ENCODE peak calls at places on chromosomes 3 and 15, in four cellular contexts. W, P, G and H are unnamed samples.

GRCh38 chr3:58184309-58184981 is 26.3 kb downstream of the DNASE1L3 start:
- DNase-seq in W (no peak), G (no peak), P (no peak), H (no peak)

GRCh38 chr3:150583028-150583427 is 20.1 kb upstream of the SELENOT start:
- DNase-seq in P (no peak), W (no peak), G (no peak), H (no peak)

GRCh38 chr15:56207711-56208110 is 36.0 kb downstream of the RFX7 start:
- DNase-seq in G (no peak), W (no peak), P (no peak), H (peak)

GRCh38 chr3:25338158-25338725 is 89.8 kb upstream of the RARB start:
- DNase-seq in P (no peak), G (no peak), W (no peak), H (no peak)

GRCh38 chr3:101865751-101866509 is 16.6 kb downstream of the NFKBIZ start:
- DNase-seq in P (peak), W (no peak), G (no peak), H (no peak)

GRCh38 chr15:71202712-71203111 is 87.4 kb downstream of the THSD4 start:
- DNase-seq in P (no peak), G (no peak), W (no peak), H (no peak)

GRCh38 chr3:185824467-185825378 is at the start of gene IGF2BP2:
- DNase-seq in P (peak), G (peak), W (peak), H (peak)

GRCh38 chr3:33174711-33175409 is 43.8 kb downstream of the SUSD5 start:
- DNase-seq in G (no peak), W (no peak), P (no peak), H (no peak)

GRCh38 chr3:179189764-179190163 is 41.6 kb downstream of the PIK3CA start:
- DNase-seq in P (peak), W (no peak), G (no peak), H (no peak)

GRCh38 chr15:80787238-80787805 is 8.2 kb downstream of the CEMIP start:
- DNase-seq in W (no peak), G (no peak), P (no peak), H (no peak)

GRCh38 chr3:115401298-115401697 is 222.0 kb upstream of the GAP43 start:
- DNase-seq in P (peak), W (peak), G (no peak), H (no peak)

GRCh38 chr3:10198761-10199688 is 34.3 kb downstream of the IRAK2 start:
- DNase-seq in W (no peak), G (peak), P (peak), H (peak)

GRCh38 chr3:171967137-171967783 is 72.1 kb upstream of the FNDC3B start:
- DNase-seq in G (no peak), P (peak), W (peak), H (no peak)

GRCh38 chr3:162134571-162134970 is 638.0 kb downstream of the OTOL1 start:
- DNase-seq in W (no peak), P (no peak), G (no peak), H (no peak)

GRCh38 chr3:133457465-133458067 is 57.7 kb downstream of the BFSP2 start:
- DNase-seq in P (peak), W (no peak), G (no peak), H (no peak)